ENCODE peak calls at places on chromosome 17, in six cellular contexts. E is SJSA1, Q is breast epithelium, L is mesenchymal stem cell, K is left ventricle myocardium inferior, Y is fibroblast of lung. I is an unnamed sample.

GRCh38 chr17:51435641-51436091 is 175.3 kb downstream of the UTP18 start:
- DNase-seq in E (peak), Q (no peak), L (no peak), K (peak), Y (no peak), I (no peak)

GRCh38 chr17:20223808-20224328 is 214.7 kb downstream of the SPECC1 start:
- DNase-seq in E (no peak), Q (no peak), L (peak), K (no peak), Y (no peak), I (no peak)

GRCh38 chr17:20791626-20792025 is 212.1 kb downstream of the CDRT15L2 start:
- DNase-seq in E (no peak), Q (no peak), L (no peak), K (no peak), Y (no peak), I (no peak)

GRCh38 chr17:79752175-79752574 is 21.4 kb downstream of the ENPP7 start:
- DNase-seq in E (no peak), Q (no peak), L (no peak), K (no peak), Y (no peak), I (no peak)

GRCh38 chr17:53924530-53925455 is 102.1 kb downstream of the KIF2B start:
- DNase-seq in E (no peak), Q (no peak), L (no peak), K (no peak), Y (peak), I (no peak)

GRCh38 chr17:29572691-29573557 is 4.4 kb downstream of the TP53I13 start:
- DNase-seq in E (peak), Q (no peak), L (peak), K (peak), Y (peak), I (peak)

GRCh38 chr17:61411114-61411943 is 11.7 kb downstream of the TBX2 start:
- DNase-seq in E (peak), Q (peak), L (peak), K (no peak), Y (peak), I (no peak)

GRCh38 chr17:42116705-42117396 is 4.3 kb downstream of the KAT2A start:
- DNase-seq in E (peak), Q (peak), L (peak), K (peak), Y (peak), I (peak)

DNA sequence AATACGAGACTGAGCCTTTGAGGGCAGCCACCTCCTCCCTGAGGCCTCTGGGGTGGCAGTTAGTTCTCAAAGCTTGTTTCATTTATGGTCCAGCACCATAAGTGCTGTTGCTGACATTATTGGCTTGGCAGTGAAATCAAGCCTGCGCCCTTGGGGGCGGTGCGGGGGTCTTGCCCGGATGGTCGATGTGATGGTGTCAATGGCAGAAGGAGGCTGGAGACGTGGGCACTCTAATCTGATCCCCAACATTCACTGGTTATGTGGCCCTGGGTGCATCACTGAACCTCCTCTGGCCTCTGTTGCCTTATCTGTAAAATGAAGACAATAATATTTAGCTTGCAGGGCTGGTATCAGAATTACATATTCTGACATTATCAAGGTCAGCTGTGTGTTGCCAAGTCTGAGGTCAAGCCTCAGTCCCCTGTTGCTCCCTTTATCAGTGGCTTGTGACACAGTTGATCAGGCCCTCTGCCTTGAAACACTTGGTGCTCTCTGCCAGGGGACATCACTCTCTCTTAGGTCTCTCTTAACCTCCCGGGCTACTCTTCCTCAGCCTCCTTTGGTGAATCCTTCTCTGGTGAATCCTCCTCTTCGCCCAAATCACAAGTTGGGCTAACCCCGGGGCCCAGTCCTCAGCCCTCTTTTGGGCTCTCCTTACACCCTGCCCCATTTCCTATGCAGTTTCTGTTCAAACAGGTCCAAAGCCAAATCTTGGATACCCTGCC is 11.8 kb upstream of the TMEM220 start:
- DNase-seq in E (no peak), Q (no peak), L (no peak), K (no peak), Y (no peak), I (no peak)
- H3K27ac ChIP-seq in E (no peak), Q (no peak), L (no peak), K (no peak), Y (no peak), I (no peak)

GRCh38 chr17:72588961-72589360 is 468.1 kb downstream of the SOX9 start:
- DNase-seq in E (no peak), Q (peak), L (peak), K (no peak), Y (peak), I (no peak)

GRCh38 chr17:72587156-72587555 is 466.3 kb downstream of the SOX9 start:
- DNase-seq in E (no peak), Q (no peak), L (no peak), K (no peak), Y (no peak), I (no peak)

GRCh38 chr17:72590382-72590781 is 469.6 kb downstream of the SOX9 start:
- DNase-seq in E (no peak), Q (no peak), L (peak), K (no peak), Y (peak), I (no peak)

GRCh38 chr17:72587773-72588511 is 467.1 kb downstream of the SOX9 start:
- DNase-seq in E (no peak), Q (no peak), L (peak), K (no peak), Y (peak), I (no peak)

GRCh38 chr17:72588561-72588960 is 467.7 kb downstream of the SOX9 start:
- DNase-seq in E (no peak), Q (no peak), L (no peak), K (no peak), Y (peak), I (peak)
- H3K27ac ChIP-seq in E (no peak), Q (no peak), L (peak), K (no peak), Y (peak), I (no peak)

DNA sequence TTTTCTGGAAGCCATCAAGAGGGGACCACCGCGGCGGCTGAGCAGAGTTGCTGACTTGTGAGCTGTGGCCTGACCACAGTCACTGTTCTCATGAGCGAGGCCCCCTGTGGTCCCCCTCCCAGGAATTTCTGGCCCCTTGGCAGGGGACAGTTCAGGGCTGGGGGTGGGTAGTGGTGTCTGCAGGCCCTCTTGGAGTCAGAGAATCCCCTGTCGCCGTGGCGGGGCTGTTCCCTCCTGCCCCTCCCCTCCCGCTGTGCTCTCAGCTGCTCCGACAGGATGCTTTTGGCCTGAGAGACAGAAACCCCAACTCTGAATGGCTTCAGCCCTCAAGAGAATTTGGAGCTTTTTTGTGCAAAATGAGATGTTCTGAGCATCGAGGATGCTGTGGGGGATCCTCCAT is 292.0 kb downstream of the SEC14L1 start:
- DNase-seq in E (no peak), Q (no peak), L (no peak), K (no peak), Y (no peak), I (no peak)
- H3K27ac ChIP-seq in E (peak), Q (no peak), L (no peak), K (peak), Y (peak), I (no peak)

GRCh38 chr17:39402279-39402889 is 958 bp upstream of the FBXL20 start:
- DNase-seq in E (peak), Q (peak), L (peak), K (peak), Y (peak), I (peak)

GRCh38 chr17:39399792-39400191 is 1.6 kb downstream of the FBXL20 start:
- DNase-seq in E (no peak), Q (no peak), L (no peak), K (no peak), Y (no peak), I (no peak)

GRCh38 chr17:39402890-39403605 is 1.6 kb upstream of the FBXL20 start:
- DNase-seq in E (no peak), Q (no peak), L (no peak), K (no peak), Y (no peak), I (no peak)

GRCh38 chr17:39400547-39401411 is 647 bp downstream of the FBXL20 start:
- DNase-seq in E (peak), Q (no peak), L (peak), K (peak), Y (no peak), I (no peak)

DNA sequence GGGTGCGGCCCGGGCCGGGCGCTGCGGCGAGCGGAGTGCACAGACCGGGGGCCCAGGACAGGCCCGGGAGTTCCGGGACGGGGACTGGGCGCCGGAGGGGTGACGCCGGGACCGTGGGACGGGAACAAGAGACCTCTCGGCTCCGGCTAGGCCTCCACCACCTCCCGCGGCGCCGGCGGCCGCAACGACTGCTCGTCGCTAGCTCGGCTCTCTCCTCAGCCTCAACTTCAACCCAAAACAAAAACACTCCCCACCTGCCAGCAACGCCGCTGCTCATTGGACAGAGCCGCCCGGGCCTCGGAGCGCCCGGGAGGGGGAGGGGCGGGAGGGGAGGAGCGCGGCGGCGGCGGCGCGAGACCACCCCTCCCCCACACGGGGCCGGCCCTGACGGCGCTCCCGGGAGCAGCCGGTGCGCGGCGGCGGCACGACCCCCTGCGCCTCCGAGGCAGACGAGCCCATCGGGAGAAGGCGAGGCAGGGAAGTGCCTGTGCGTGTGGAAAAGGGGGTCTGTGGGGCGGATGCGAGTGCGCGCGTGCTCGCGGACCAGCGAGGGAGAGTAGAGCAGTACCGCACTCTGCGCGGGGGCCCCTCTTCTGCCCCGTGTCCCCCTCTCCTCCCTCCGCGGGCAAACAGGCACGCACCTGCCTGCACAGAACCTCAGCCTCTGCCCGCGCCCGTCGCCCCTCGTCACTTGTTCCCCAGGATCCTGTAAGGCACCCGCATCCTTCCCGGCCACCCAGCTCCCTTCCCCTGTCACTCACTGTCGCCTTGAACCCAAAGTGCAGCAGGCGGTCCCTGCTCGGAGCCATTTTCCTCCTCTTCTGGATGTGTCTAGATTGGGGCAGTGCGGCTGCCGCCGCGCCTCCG is at the start of gene FBXL20:
- DNase-seq in E (peak), Q (peak), L (peak), K (peak), Y (peak), I (peak)
- H3K27ac ChIP-seq in E (peak), Q (peak), L (peak), K (peak), Y (peak), I (peak)

DNA sequence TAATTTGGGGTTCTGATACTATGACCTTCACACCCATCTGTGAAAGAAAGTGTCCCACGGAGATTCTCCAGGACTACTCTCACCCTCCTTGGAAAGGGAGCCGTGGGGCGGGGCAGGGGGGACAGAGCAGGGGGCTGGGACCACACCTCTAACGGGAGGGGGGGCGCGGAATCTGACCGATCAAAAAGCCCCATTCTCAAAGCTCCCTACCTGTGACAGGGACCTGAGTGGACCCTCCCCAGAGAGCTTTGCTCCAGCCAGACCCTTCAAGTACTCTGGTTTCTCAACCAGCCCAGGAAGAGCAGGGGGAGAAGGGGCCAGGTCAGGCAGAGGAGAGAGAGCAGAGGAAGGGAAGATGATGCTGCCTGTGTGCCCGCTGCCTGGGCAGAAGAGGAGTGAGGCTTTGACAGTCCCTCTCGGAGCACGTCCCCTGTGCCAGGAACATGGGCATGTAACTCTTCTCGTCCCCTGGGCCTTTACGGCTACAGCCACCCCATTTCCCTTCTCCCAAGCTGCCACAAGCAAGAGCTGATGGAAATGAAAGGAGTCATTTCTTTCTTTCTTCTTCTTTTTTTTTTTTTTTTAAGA is 673 bp downstream of the XAF1 start:
- DNase-seq in E (no peak), Q (no peak), L (no peak), K (no peak), Y (no peak), I (no peak)
- H3K27ac ChIP-seq in E (peak), Q (peak), L (no peak), K (peak), Y (peak), I (peak)

GRCh38 chr17:76421054-76421427 is 31.9 kb downstream of the UBE2O start:
- DNase-seq in E (no peak), Q (no peak), L (no peak), K (no peak), Y (no peak), I (no peak)
- H3K27ac ChIP-seq in E (no peak), Q (no peak), L (no peak), K (peak), Y (no peak), I (no peak)

I was measured in substantia nigra.